ENCODE peak calls at places on chromosomes 13 and 19, in four cellular contexts. One of them, this sample, is unnamed.
A peak's percentile ranks its signal among the peaks of the same experiment; 100 is the strongest.

GRCh38 chr19:11200015-11200574 is 2.8 kb upstream of the KANK2 start:
- DNase-seq in body of pancreas: no peak
- DNase-seq in B cell: no peak
- DNase-seq in left lung: no peak
- DNase-seq in this sample: no peak

GRCh38 chr19:45451181-45451849 is 16.5 kb upstream of the FOSB start:
- DNase-seq in left lung: no peak
- DNase-seq in B cell: peak; percentile 54
- DNase-seq in body of pancreas: peak; percentile 41
- DNase-seq in this sample: no peak

GRCh38 chr13:80237646-80238045 is 103.3 kb downstream of the SPRY2 start:
- DNase-seq in body of pancreas: no peak
- DNase-seq in B cell: no peak
- DNase-seq in left lung: no peak
- DNase-seq in this sample: no peak

GRCh38 chr13:112169941-112170822 is 103.2 kb downstream of the SOX1 start:
- DNase-seq in B cell: no peak
- DNase-seq in left lung: no peak
- DNase-seq in body of pancreas: no peak
- DNase-seq in this sample: no peak

GRCh38 chr13:42330991-42331390 is 59.0 kb downstream of the AKAP11 start:
- DNase-seq in B cell: no peak
- DNase-seq in left lung: no peak
- DNase-seq in body of pancreas: no peak
- DNase-seq in this sample: no peak

GRCh38 chr19:11699931-11700794 is 38.6 kb downstream of the ZNF823 start:
- DNase-seq in left lung: no peak
- DNase-seq in B cell: peak; percentile 35
- DNase-seq in body of pancreas: peak; percentile 17
- DNase-seq in this sample: no peak

GRCh38 chr13:98353750-98354149 is 176.7 kb upstream of the RNF113B start:
- DNase-seq in left lung: no peak
- DNase-seq in B cell: no peak
- DNase-seq in body of pancreas: no peak
- DNase-seq in this sample: no peak

GRCh38 chr13:45113809-45114208 is 6.5 kb upstream of the GTF2F2 start:
- DNase-seq in left lung: no peak
- DNase-seq in B cell: no peak
- DNase-seq in body of pancreas: no peak
- DNase-seq in this sample: no peak

GRCh38 chr19:291561-292280 is 518 bp upstream of the PLPP2 start:
- DNase-seq in left lung: no peak
- DNase-seq in body of pancreas: peak; percentile 58
- DNase-seq in B cell: peak; percentile 53
- DNase-seq in this sample: no peak

GRCh38 chr19:42422576-42423461 is 4.4 kb downstream of the LIPE start:
- DNase-seq in body of pancreas: no peak
- DNase-seq in left lung: no peak
- DNase-seq in B cell: peak; percentile 74
- DNase-seq in this sample: no peak

GRCh38 chr13:99617474-99618255 is 116.4 kb downstream of the TM9SF2 start:
- DNase-seq in left lung: no peak
- DNase-seq in B cell: no peak
- DNase-seq in body of pancreas: no peak
- DNase-seq in this sample: no peak

GRCh38 chr13:99610702-99611289 is 109.5 kb downstream of the TM9SF2 start:
- DNase-seq in body of pancreas: no peak
- DNase-seq in left lung: no peak
- DNase-seq in B cell: no peak
- DNase-seq in this sample: no peak

GRCh38 chr13:99619207-99619606 is 117.9 kb downstream of the TM9SF2 start:
- DNase-seq in B cell: no peak
- DNase-seq in body of pancreas: no peak
- DNase-seq in left lung: no peak
- DNase-seq in this sample: no peak

GRCh38 chr13:99614465-99614885 is 113.2 kb downstream of the TM9SF2 start:
- DNase-seq in B cell: peak; percentile 50
- DNase-seq in left lung: no peak
- DNase-seq in body of pancreas: peak; percentile 62
- DNase-seq in this sample: no peak
- TF ChIP-seq CTCF in B cell: peak; percentile 19
- TF ChIP-seq CTCF in left lung: peak; percentile 9
- TF ChIP-seq CTCF in body of pancreas: no peak
- TF ChIP-seq CTCF in this sample: no peak

GRCh38 chr19:43936219-43936618 is 1.1 kb upstream of the ZNF45 start:
- DNase-seq in left lung: no peak
- DNase-seq in body of pancreas: no peak
- DNase-seq in B cell: no peak
- DNase-seq in this sample: peak; percentile 68

GRCh38 chr19:43939557-43940260 is 4.6 kb upstream of the ZNF45 start:
- DNase-seq in left lung: no peak
- DNase-seq in body of pancreas: no peak
- DNase-seq in B cell: no peak
- DNase-seq in this sample: no peak

GRCh38 chr19:43928820-43929219 is 6.3 kb downstream of the ZNF45 start:
- DNase-seq in body of pancreas: no peak
- DNase-seq in B cell: no peak
- DNase-seq in left lung: no peak
- DNase-seq in this sample: no peak

GRCh38 chr19:43934985-43935708 is at the start of gene ZNF45:
- DNase-seq in B cell: peak; percentile 84
- DNase-seq in body of pancreas: peak; percentile 86
- DNase-seq in left lung: peak; percentile 92
- DNase-seq in this sample: peak; percentile 54

GRCh38 chr19:43934055-43934984 is 762 bp downstream of the ZNF45 start:
- DNase-seq in B cell: no peak
- DNase-seq in body of pancreas: no peak
- DNase-seq in left lung: no peak
- DNase-seq in this sample: no peak
- TF ChIP-seq CTCF in B cell: no peak
- TF ChIP-seq CTCF in body of pancreas: no peak
- TF ChIP-seq CTCF in left lung: no peak
- TF ChIP-seq CTCF in this sample: no peak

DNA sequence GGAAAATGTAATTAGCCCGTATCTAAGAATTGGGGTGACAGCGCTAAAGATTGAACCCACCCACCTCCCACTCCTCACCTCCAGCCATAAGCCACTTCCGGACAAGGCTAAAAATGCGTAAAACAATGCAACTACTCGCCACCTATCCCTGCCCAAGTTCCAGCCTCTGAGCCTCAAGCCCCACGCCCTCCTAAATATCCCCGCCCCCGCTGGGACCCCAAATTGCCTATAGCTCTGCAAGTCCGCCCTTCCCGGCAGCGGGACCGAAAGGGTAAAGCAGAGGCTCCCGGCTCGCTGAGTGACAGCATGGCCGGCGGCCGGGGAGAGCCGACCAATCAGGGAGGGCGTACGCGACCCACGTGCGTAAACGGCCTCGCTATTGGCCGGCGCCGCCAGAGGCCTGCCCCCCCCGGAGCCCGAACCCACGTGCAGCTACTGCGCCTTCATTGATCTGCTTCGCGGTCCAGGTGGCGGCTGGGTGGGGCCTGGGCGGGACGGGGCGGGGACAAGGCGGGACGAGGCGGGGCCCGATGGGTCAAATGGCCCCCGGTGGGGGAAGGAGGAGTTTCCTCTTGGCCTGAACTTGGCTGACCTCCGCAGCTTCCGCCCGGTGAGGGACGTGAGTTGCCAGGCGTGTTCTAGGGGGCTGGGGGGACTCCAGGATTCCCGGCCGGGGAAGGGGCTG is at the start of gene TLE6:
- DNase-seq in body of pancreas: peak; percentile 99
- DNase-seq in B cell: peak; percentile 98
- DNase-seq in left lung: peak; percentile 96
- DNase-seq in this sample: peak; percentile 89
- TF ChIP-seq CTCF in body of pancreas: no peak
- TF ChIP-seq CTCF in B cell: no peak
- TF ChIP-seq CTCF in left lung: no peak
- TF ChIP-seq CTCF in this sample: no peak

DNA sequence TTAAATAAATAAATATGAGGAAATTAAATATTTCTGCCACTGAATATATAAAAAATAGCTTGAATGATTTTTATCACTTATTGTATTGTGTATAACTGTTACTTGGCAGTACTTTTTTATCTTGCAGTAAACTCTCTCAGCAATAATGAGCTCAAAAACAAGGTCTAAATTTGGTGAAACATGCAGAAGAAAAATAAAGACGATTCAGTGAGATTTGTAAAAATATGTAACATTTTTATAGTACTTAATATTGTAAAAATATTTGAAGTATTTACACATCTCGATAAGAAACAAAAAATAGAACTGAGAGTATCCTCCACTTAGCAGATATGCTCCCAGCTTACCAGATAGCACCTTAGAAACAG is 120.6 kb upstream of the MLNR start:
- DNase-seq in body of pancreas: no peak
- DNase-seq in B cell: no peak
- DNase-seq in left lung: no peak
- DNase-seq in this sample: no peak
- TF ChIP-seq CTCF in body of pancreas: no peak
- TF ChIP-seq CTCF in B cell: no peak
- TF ChIP-seq CTCF in left lung: no peak
- TF ChIP-seq CTCF in this sample: no peak

GRCh38 chr13:24217601-24218281 is 57.2 kb downstream of the SPATA13 start:
- DNase-seq in body of pancreas: peak; percentile 64
- DNase-seq in left lung: no peak
- DNase-seq in B cell: no peak
- DNase-seq in this sample: no peak
- TF ChIP-seq CTCF in body of pancreas: no peak
- TF ChIP-seq CTCF in left lung: no peak
- TF ChIP-seq CTCF in B cell: no peak
- TF ChIP-seq CTCF in this sample: no peak

GRCh38 chr19:53810187-53810546 is 13.9 kb downstream of the NLRP12 start:
- DNase-seq in left lung: no peak
- DNase-seq in body of pancreas: no peak
- DNase-seq in B cell: no peak
- DNase-seq in this sample: no peak

GRCh38 chr19:53809518-53810186 is 14.5 kb downstream of the NLRP12 start:
- DNase-seq in B cell: no peak
- DNase-seq in body of pancreas: no peak
- DNase-seq in left lung: no peak
- DNase-seq in this sample: no peak

GRCh38 chr19:53810891-53811290 is 13.2 kb downstream of the NLRP12 start:
- DNase-seq in left lung: no peak
- DNase-seq in body of pancreas: no peak
- DNase-seq in B cell: no peak
- DNase-seq in this sample: no peak

GRCh38 chr19:53812335-53812734 is 11.8 kb downstream of the NLRP12 start:
- DNase-seq in B cell: no peak
- DNase-seq in body of pancreas: no peak
- DNase-seq in left lung: no peak
- DNase-seq in this sample: no peak

GRCh38 chr19:53808710-53809125 is 15.4 kb downstream of the NLRP12 start:
- DNase-seq in body of pancreas: no peak
- DNase-seq in left lung: no peak
- DNase-seq in B cell: no peak
- DNase-seq in this sample: no peak
- TF ChIP-seq CTCF in body of pancreas: no peak
- TF ChIP-seq CTCF in left lung: peak; percentile 46
- TF ChIP-seq CTCF in B cell: no peak
- TF ChIP-seq CTCF in this sample: peak; percentile 54

DNA sequence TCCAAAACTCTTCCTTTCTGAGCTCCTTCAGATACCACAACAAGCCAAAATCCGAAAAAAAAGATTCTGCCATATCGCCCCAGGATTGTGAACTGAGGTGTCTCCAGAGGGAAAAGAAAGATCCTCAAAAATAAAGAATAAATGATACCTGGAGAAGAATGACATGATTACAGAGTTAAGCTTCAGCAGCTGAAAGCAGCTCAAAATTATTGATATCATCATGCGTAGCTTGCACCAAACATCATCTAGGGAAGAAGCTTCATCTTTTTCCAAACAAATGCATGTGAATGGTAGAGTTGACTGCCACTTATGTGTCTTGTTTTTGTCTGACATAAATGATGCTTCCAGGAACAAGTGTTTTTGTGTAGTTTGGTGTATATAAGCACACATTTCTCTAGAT is at the start of gene NLRP9:
- DNase-seq in left lung: no peak
- DNase-seq in B cell: no peak
- DNase-seq in body of pancreas: no peak
- DNase-seq in this sample: no peak
- TF ChIP-seq CTCF in left lung: no peak
- TF ChIP-seq CTCF in B cell: no peak
- TF ChIP-seq CTCF in body of pancreas: no peak
- TF ChIP-seq CTCF in this sample: no peak

This sample was measured in LNCaP clone FGC.